ENCODE peak calls at places on chromosomes 6 and 20, in ten cellular contexts. One of them, this sample, is unnamed.

GRCh38 chr6:4351857-4352669 is 216.7 kb upstream of the ECI2 start:
- DNase-seq in adipocyte: peak; percentile 91
- DNase-seq in cardiac muscle cell: no peak
- DNase-seq in IMR-90: peak; percentile 95
- DNase-seq in HCT116: peak; percentile 36
- DNase-seq in uterus: peak; percentile 75
- DNase-seq in heart left ventricle: peak; percentile 85
- DNase-seq in mesendoderm: peak; percentile 74
- DNase-seq in neuronal stem cell: no peak
- DNase-seq in psoas muscle: peak; percentile 91
- DNase-seq in this sample: peak; percentile 74

GRCh38 chr6:123808556-123808955 is 4.9 kb downstream of the NKAIN2 start:
- DNase-seq in uterus: no peak
- DNase-seq in cardiac muscle cell: no peak
- DNase-seq in IMR-90: no peak
- DNase-seq in neuronal stem cell: no peak
- DNase-seq in heart left ventricle: no peak
- DNase-seq in HCT116: no peak
- DNase-seq in adipocyte: no peak
- DNase-seq in mesendoderm: no peak
- DNase-seq in psoas muscle: no peak
- DNase-seq in this sample: no peak

GRCh38 chr20:19275630-19276071 is 63.2 kb downstream of the SLC24A3 start:
- DNase-seq in heart left ventricle: no peak
- DNase-seq in cardiac muscle cell: no peak
- DNase-seq in mesendoderm: no peak
- DNase-seq in psoas muscle: peak; percentile 73
- DNase-seq in adipocyte: peak; percentile 80
- DNase-seq in uterus: peak; percentile 86
- DNase-seq in IMR-90: no peak
- DNase-seq in neuronal stem cell: no peak
- DNase-seq in HCT116: no peak
- DNase-seq in this sample: peak; percentile 59

GRCh38 chr6:156899532-156899931 is 122.4 kb downstream of the ARID1B start:
- DNase-seq in mesendoderm: no peak
- DNase-seq in cardiac muscle cell: no peak
- DNase-seq in psoas muscle: no peak
- DNase-seq in heart left ventricle: no peak
- DNase-seq in HCT116: no peak
- DNase-seq in neuronal stem cell: no peak
- DNase-seq in IMR-90: no peak
- DNase-seq in adipocyte: no peak
- DNase-seq in uterus: no peak
- DNase-seq in this sample: no peak

GRCh38 chr20:46979603-46980241 is 85.1 kb downstream of the EYA2 start:
- DNase-seq in uterus: no peak
- DNase-seq in IMR-90: no peak
- DNase-seq in cardiac muscle cell: no peak
- DNase-seq in adipocyte: no peak
- DNase-seq in neuronal stem cell: no peak
- DNase-seq in mesendoderm: no peak
- DNase-seq in psoas muscle: no peak
- DNase-seq in heart left ventricle: no peak
- DNase-seq in HCT116: no peak
- DNase-seq in this sample: no peak

GRCh38 chr6:16635810-16636602 is 125.3 kb downstream of the ATXN1 start:
- DNase-seq in uterus: no peak
- DNase-seq in IMR-90: peak; percentile 66
- DNase-seq in adipocyte: peak; percentile 29
- DNase-seq in HCT116: peak; percentile 8
- DNase-seq in mesendoderm: peak; percentile 80
- DNase-seq in neuronal stem cell: no peak
- DNase-seq in heart left ventricle: no peak
- DNase-seq in cardiac muscle cell: no peak
- DNase-seq in psoas muscle: no peak
- DNase-seq in this sample: no peak

GRCh38 chr6:18047406-18047805 is 60.0 kb upstream of the KIF13A start:
- DNase-seq in HCT116: no peak
- DNase-seq in psoas muscle: no peak
- DNase-seq in adipocyte: peak; percentile 19
- DNase-seq in uterus: no peak
- DNase-seq in heart left ventricle: no peak
- DNase-seq in cardiac muscle cell: no peak
- DNase-seq in mesendoderm: no peak
- DNase-seq in IMR-90: peak; percentile 84
- DNase-seq in neuronal stem cell: no peak
- DNase-seq in this sample: no peak

GRCh38 chr6:139248911-139249310 is 42.9 kb downstream of the TXLNB start:
- DNase-seq in neuronal stem cell: no peak
- DNase-seq in mesendoderm: no peak
- DNase-seq in uterus: no peak
- DNase-seq in HCT116: no peak
- DNase-seq in cardiac muscle cell: no peak
- DNase-seq in psoas muscle: no peak
- DNase-seq in heart left ventricle: no peak
- DNase-seq in IMR-90: no peak
- DNase-seq in adipocyte: no peak
- DNase-seq in this sample: no peak

GRCh38 chr6:134295953-134296553 is 21.9 kb downstream of the SGK1 start:
- DNase-seq in cardiac muscle cell: no peak
- DNase-seq in uterus: no peak
- DNase-seq in adipocyte: peak; percentile 87
- DNase-seq in IMR-90: peak; percentile 100
- DNase-seq in heart left ventricle: no peak
- DNase-seq in psoas muscle: no peak
- DNase-seq in neuronal stem cell: no peak
- DNase-seq in HCT116: peak; percentile 12
- DNase-seq in mesendoderm: peak; percentile 85
- DNase-seq in this sample: no peak

GRCh38 chr6:68975064-68975463 is 340.0 kb downstream of the ADGRB3 start:
- DNase-seq in HCT116: no peak
- DNase-seq in uterus: no peak
- DNase-seq in mesendoderm: peak; percentile 68
- DNase-seq in adipocyte: no peak
- DNase-seq in cardiac muscle cell: peak; percentile 60
- DNase-seq in IMR-90: no peak
- DNase-seq in neuronal stem cell: peak; percentile 17
- DNase-seq in heart left ventricle: no peak
- DNase-seq in psoas muscle: no peak
- DNase-seq in this sample: no peak

GRCh38 chr6:113287396-113287795 is 569.7 kb upstream of the MARCKS start:
- DNase-seq in heart left ventricle: no peak
- DNase-seq in HCT116: no peak
- DNase-seq in mesendoderm: no peak
- DNase-seq in cardiac muscle cell: no peak
- DNase-seq in IMR-90: no peak
- DNase-seq in neuronal stem cell: no peak
- DNase-seq in uterus: no peak
- DNase-seq in psoas muscle: no peak
- DNase-seq in adipocyte: no peak
- DNase-seq in this sample: no peak

GRCh38 chr6:125114248-125114858 is 39.2 kb upstream of the TPD52L1 start:
- DNase-seq in adipocyte: peak; percentile 88
- DNase-seq in mesendoderm: peak; percentile 47
- DNase-seq in psoas muscle: no peak
- DNase-seq in cardiac muscle cell: peak; percentile 64
- DNase-seq in IMR-90: peak; percentile 61
- DNase-seq in uterus: peak; percentile 28
- DNase-seq in heart left ventricle: no peak
- DNase-seq in neuronal stem cell: no peak
- DNase-seq in HCT116: peak; percentile 55
- DNase-seq in this sample: no peak

GRCh38 chr6:19035454-19035853 is 648.3 kb downstream of the RNF144B start:
- DNase-seq in mesendoderm: no peak
- DNase-seq in heart left ventricle: no peak
- DNase-seq in uterus: no peak
- DNase-seq in psoas muscle: no peak
- DNase-seq in HCT116: no peak
- DNase-seq in neuronal stem cell: no peak
- DNase-seq in IMR-90: no peak
- DNase-seq in cardiac muscle cell: no peak
- DNase-seq in adipocyte: no peak
- DNase-seq in this sample: no peak

GRCh38 chr6:40845588-40845987 is 193.4 kb downstream of the UNC5CL start:
- DNase-seq in heart left ventricle: no peak
- DNase-seq in neuronal stem cell: peak; percentile 50
- DNase-seq in HCT116: peak; percentile 31
- DNase-seq in adipocyte: peak; percentile 54
- DNase-seq in IMR-90: peak; percentile 37
- DNase-seq in cardiac muscle cell: peak; percentile 76
- DNase-seq in mesendoderm: peak; percentile 80
- DNase-seq in uterus: no peak
- DNase-seq in psoas muscle: no peak
- DNase-seq in this sample: no peak

GRCh38 chr6:5469101-5469846 is 208.0 kb downstream of the FARS2 start:
- DNase-seq in IMR-90: no peak
- DNase-seq in adipocyte: no peak
- DNase-seq in cardiac muscle cell: peak; percentile 67
- DNase-seq in HCT116: no peak
- DNase-seq in psoas muscle: no peak
- DNase-seq in heart left ventricle: no peak
- DNase-seq in uterus: no peak
- DNase-seq in neuronal stem cell: no peak
- DNase-seq in mesendoderm: peak; percentile 27
- DNase-seq in this sample: no peak

GRCh38 chr6:43680583-43681120 is 6.9 kb downstream of the MRPS18A start:
- DNase-seq in adipocyte: no peak
- DNase-seq in heart left ventricle: no peak
- DNase-seq in HCT116: no peak
- DNase-seq in cardiac muscle cell: no peak
- DNase-seq in psoas muscle: no peak
- DNase-seq in neuronal stem cell: no peak
- DNase-seq in mesendoderm: no peak
- DNase-seq in IMR-90: no peak
- DNase-seq in uterus: no peak
- DNase-seq in this sample: no peak

GRCh38 chr6:43676962-43677606 is 10.5 kb downstream of the MRPS18A start:
- DNase-seq in HCT116: no peak
- DNase-seq in adipocyte: no peak
- DNase-seq in mesendoderm: no peak
- DNase-seq in heart left ventricle: no peak
- DNase-seq in cardiac muscle cell: no peak
- DNase-seq in neuronal stem cell: no peak
- DNase-seq in uterus: no peak
- DNase-seq in psoas muscle: peak; percentile 85
- DNase-seq in IMR-90: no peak
- DNase-seq in this sample: no peak

GRCh38 chr6:43677759-43678158 is 9.8 kb downstream of the MRPS18A start:
- DNase-seq in HCT116: no peak
- DNase-seq in mesendoderm: no peak
- DNase-seq in IMR-90: no peak
- DNase-seq in psoas muscle: no peak
- DNase-seq in uterus: no peak
- DNase-seq in neuronal stem cell: no peak
- DNase-seq in cardiac muscle cell: no peak
- DNase-seq in heart left ventricle: no peak
- DNase-seq in adipocyte: no peak
- DNase-seq in this sample: no peak

GRCh38 chr6:43679057-43679456 is 8.5 kb downstream of the MRPS18A start:
- DNase-seq in heart left ventricle: no peak
- DNase-seq in uterus: no peak
- DNase-seq in mesendoderm: no peak
- DNase-seq in cardiac muscle cell: no peak
- DNase-seq in neuronal stem cell: no peak
- DNase-seq in HCT116: no peak
- DNase-seq in IMR-90: no peak
- DNase-seq in psoas muscle: no peak
- DNase-seq in adipocyte: no peak
- DNase-seq in this sample: no peak

GRCh38 chr6:43678341-43678740 is 9.2 kb downstream of the MRPS18A start:
- DNase-seq in neuronal stem cell: no peak
- DNase-seq in uterus: no peak
- DNase-seq in heart left ventricle: no peak
- DNase-seq in IMR-90: no peak
- DNase-seq in HCT116: no peak
- DNase-seq in adipocyte: no peak
- DNase-seq in mesendoderm: no peak
- DNase-seq in cardiac muscle cell: no peak
- DNase-seq in psoas muscle: peak; percentile 87
- DNase-seq in this sample: no peak
- H3K36me3 ChIP-seq in neuronal stem cell: peaks cover 33% of the 10 kb centered on the region
- H3K36me3 ChIP-seq in uterus: no peaks in the 10 kb centered on the region
- H3K36me3 ChIP-seq in heart left ventricle: peaks cover 76% of the 10 kb centered on the region
- H3K36me3 ChIP-seq in IMR-90: peaks cover 67% of the 10 kb centered on the region
- H3K36me3 ChIP-seq in HCT116: peaks cover 51% of the 10 kb centered on the region
- H3K36me3 ChIP-seq in adipocyte: peaks cover 64% of the 10 kb centered on the region
- H3K36me3 ChIP-seq in mesendoderm: peaks cover 10% of the 10 kb centered on the region
- H3K36me3 ChIP-seq in cardiac muscle cell: peaks cover 29% of the 10 kb centered on the region
- H3K36me3 ChIP-seq in psoas muscle: peaks cover 75% of the 10 kb centered on the region
- H3K36me3 ChIP-seq in this sample: peaks cover 72% of the 10 kb centered on the region

GRCh38 chr20:23368316-23369110 is 6.5 kb downstream of the GZF1 start:
- DNase-seq in IMR-90: peak; percentile 64
- DNase-seq in mesendoderm: no peak
- DNase-seq in adipocyte: peak; percentile 83
- DNase-seq in cardiac muscle cell: no peak
- DNase-seq in uterus: no peak
- DNase-seq in psoas muscle: no peak
- DNase-seq in HCT116: no peak
- DNase-seq in heart left ventricle: no peak
- DNase-seq in neuronal stem cell: no peak
- DNase-seq in this sample: no peak
- H3K36me3 ChIP-seq in IMR-90: peaks cover 43% of the 10 kb centered on the region
- H3K36me3 ChIP-seq in mesendoderm: peaks cover 7% of the 10 kb centered on the region
- H3K36me3 ChIP-seq in adipocyte: peaks cover 71% of the 10 kb centered on the region
- H3K36me3 ChIP-seq in cardiac muscle cell: peaks cover 42% of the 10 kb centered on the region
- H3K36me3 ChIP-seq in uterus: no peaks in the 10 kb centered on the region
- H3K36me3 ChIP-seq in psoas muscle: peaks cover 78% of the 10 kb centered on the region
- H3K36me3 ChIP-seq in HCT116: peaks cover 35% of the 10 kb centered on the region
- H3K36me3 ChIP-seq in heart left ventricle: peaks cover 90% of the 10 kb centered on the region
- H3K36me3 ChIP-seq in neuronal stem cell: peaks cover 34% of the 10 kb centered on the region
- H3K36me3 ChIP-seq in this sample: peaks cover 86% of the 10 kb centered on the region

DNA sequence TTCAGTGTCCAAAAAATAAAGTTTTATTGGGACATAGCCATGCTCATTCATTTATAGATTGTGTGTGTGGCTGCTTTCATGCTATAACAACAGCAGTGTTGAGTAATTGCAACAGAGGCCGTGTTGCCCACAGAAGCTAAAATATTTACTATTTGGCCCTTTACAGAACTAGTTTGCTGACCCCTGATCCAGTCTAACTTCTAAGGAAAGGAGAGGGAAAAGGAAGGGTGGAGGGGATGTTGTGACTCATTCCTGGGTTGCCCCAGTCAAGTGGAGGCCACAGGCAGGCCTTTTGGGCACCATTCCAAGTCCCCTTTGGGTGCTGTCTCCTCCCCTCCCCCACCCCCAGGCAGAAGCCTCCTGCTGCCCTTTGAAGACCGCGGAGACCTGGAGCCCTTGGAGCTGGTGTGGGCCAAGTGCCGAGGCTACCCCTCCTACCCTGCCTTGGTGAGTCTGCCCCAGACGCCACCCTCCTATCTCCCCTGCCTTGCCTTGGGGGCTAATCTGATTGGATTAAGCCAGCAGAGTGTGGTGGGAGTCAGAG is 28.4 kb downstream of the BRPF3 start:
- DNase-seq in heart left ventricle: no peak
- DNase-seq in neuronal stem cell: no peak
- DNase-seq in adipocyte: no peak
- DNase-seq in IMR-90: no peak
- DNase-seq in HCT116: no peak
- DNase-seq in cardiac muscle cell: no peak
- DNase-seq in uterus: no peak
- DNase-seq in mesendoderm: no peak
- DNase-seq in psoas muscle: no peak
- DNase-seq in this sample: no peak
- H3K36me3 ChIP-seq in heart left ventricle: peaks cover 99% of the 10 kb centered on the region
- H3K36me3 ChIP-seq in neuronal stem cell: peaks cover 32% of the 10 kb centered on the region
- H3K36me3 ChIP-seq in adipocyte: peaks cover 94% of the 10 kb centered on the region
- H3K36me3 ChIP-seq in IMR-90: peaks cover 46% of the 10 kb centered on the region
- H3K36me3 ChIP-seq in HCT116: peaks cover 19% of the 10 kb centered on the region
- H3K36me3 ChIP-seq in cardiac muscle cell: peaks cover 50% of the 10 kb centered on the region
- H3K36me3 ChIP-seq in uterus: no peaks in the 10 kb centered on the region
- H3K36me3 ChIP-seq in mesendoderm: peaks cover 15% of the 10 kb centered on the region
- H3K36me3 ChIP-seq in psoas muscle: peaks cover 93% of the 10 kb centered on the region
- H3K36me3 ChIP-seq in this sample: peaks cover 84% of the 10 kb centered on the region

GRCh38 chr6:15518057-15518456 is 144.8 kb downstream of the DTNBP1 start:
- DNase-seq in IMR-90: peak; percentile 21
- DNase-seq in heart left ventricle: no peak
- DNase-seq in HCT116: no peak
- DNase-seq in mesendoderm: no peak
- DNase-seq in neuronal stem cell: no peak
- DNase-seq in psoas muscle: no peak
- DNase-seq in uterus: no peak
- DNase-seq in cardiac muscle cell: no peak
- DNase-seq in adipocyte: no peak
- DNase-seq in this sample: no peak
- H3K36me3 ChIP-seq in IMR-90: peaks cover 73% of the 10 kb centered on the region
- H3K36me3 ChIP-seq in heart left ventricle: peaks cover 89% of the 10 kb centered on the region
- H3K36me3 ChIP-seq in HCT116: peaks cover 3% of the 10 kb centered on the region
- H3K36me3 ChIP-seq in mesendoderm: peaks cover 2% of the 10 kb centered on the region
- H3K36me3 ChIP-seq in neuronal stem cell: peaks cover 51% of the 10 kb centered on the region
- H3K36me3 ChIP-seq in psoas muscle: peaks cover 72% of the 10 kb centered on the region
- H3K36me3 ChIP-seq in uterus: no peaks in the 10 kb centered on the region
- H3K36me3 ChIP-seq in cardiac muscle cell: peaks cover 20% of the 10 kb centered on the region
- H3K36me3 ChIP-seq in adipocyte: peaks cover 76% of the 10 kb centered on the region
- H3K36me3 ChIP-seq in this sample: peaks cover 91% of the 10 kb centered on the region